ENCODE peak calls at places on chromosomes 1 and 21, in seven cellular contexts. O is OCI-LY7, W is brain microvascular endothelial cell, M is endodermal cell, C is hepatocyte, P is NB4, H is lower lobe of right lung. U is an unnamed sample.

GRCh38 chr1:56389813-56390539 is 189.4 kb downstream of the PLPP3 start:
- DNase-seq in M (peak; percentile 86), O (no peak), C (no peak), P (no peak), W (no peak), H (no peak), U (no peak)

GRCh38 chr21:26925636-26926035 is 41.3 kb downstream of the ADAMTS5 start:
- DNase-seq in O (no peak), C (no peak), W (no peak), P (no peak), H (no peak), M (no peak), U (no peak)

GRCh38 chr21:32888971-32889370 is 117.4 kb upstream of the PAXBP1 start:
- DNase-seq in C (no peak), W (no peak), O (no peak), H (no peak), P (no peak), M (no peak), U (peak; percentile 58)

GRCh38 chr1:182713939-182714338 is 29.6 kb upstream of the RGS8 start:
- DNase-seq in C (no peak), P (peak; percentile 27), W (no peak), O (no peak), M (no peak), H (no peak), U (no peak)

GRCh38 chr1:150970818-150971582 is 3.6 kb downstream of the CERS2 start:
- DNase-seq in W (no peak), H (peak; percentile 89), O (no peak), M (peak; percentile 64), P (peak; percentile 55), C (peak; percentile 90), U (peak; percentile 63)

GRCh38 chr1:248860007-248860406 is 1.1 kb upstream of the ZNF692 start:
- DNase-seq in W (no peak), P (peak; percentile 29), H (no peak), C (no peak), M (no peak), O (no peak), U (no peak)

GRCh38 chr1:92259350-92259749 is 39.4 kb downstream of the GLMN start:
- DNase-seq in P (no peak), W (no peak), C (no peak), M (no peak), O (no peak), H (no peak), U (peak; percentile 1)

GRCh38 chr1:19643113-19643512 is 998 bp upstream of the NBL1 start:
- DNase-seq in W (peak; percentile 35), C (peak; percentile 57), O (no peak), P (no peak), M (peak; percentile 62), H (no peak), U (peak; percentile 39)

GRCh38 chr21:26715878-26716506 is 129.2 kb downstream of the ADAMTS1 start:
- DNase-seq in W (peak; percentile 51), P (peak; percentile 22), M (peak; percentile 89), C (peak; percentile 66), H (peak; percentile 44), O (peak; percentile 16), U (peak; percentile 51)

GRCh38 chr1:200247513-200247912 is 162.3 kb downstream of the ZNF281 start:
- DNase-seq in C (no peak), P (no peak), H (no peak), W (no peak), M (no peak), O (no peak), U (no peak)

GRCh38 chr21:42198949-42199348 is 20.0 kb upstream of the ABCG1 start:
- DNase-seq in O (peak; percentile 32), M (no peak), W (no peak), H (no peak), P (peak; percentile 12), C (no peak), U (no peak)

GRCh38 chr21:19683492-19683891 is 1279.9 kb upstream of the TMPRSS15 start:
- DNase-seq in P (no peak), C (no peak), M (no peak), H (no peak), W (no peak), O (no peak), U (no peak)

GRCh38 chr21:33265664-33266049 is 510 bp upstream of the IL10RB start:
- DNase-seq in M (peak; percentile 52), P (peak; percentile 98), H (peak; percentile 86), O (peak; percentile 80), C (peak; percentile 56), W (no peak), U (no peak)

GRCh38 chr1:207763091-207763490 is 11.2 kb downstream of the CD46 start:
- DNase-seq in H (no peak), W (no peak), C (no peak), M (no peak), O (no peak), P (no peak), U (no peak)
- H3K4me3 ChIP-seq in H (no peak overlapping the region), W (no peak overlapping the region), C (no peak overlapping the region), M (no peak overlapping the region), O (no peak overlapping the region), P (no peak overlapping the region), U (no peak overlapping the region)

GRCh38 chr1:41952208-41952607 is 33.5 kb upstream of the HIVEP3 start:
- DNase-seq in M (no peak), P (no peak), C (no peak), W (no peak), O (no peak), H (no peak), U (no peak)

GRCh38 chr1:41955461-41956159 is 36.9 kb upstream of the HIVEP3 start:
- DNase-seq in W (peak; percentile 89), H (no peak), M (no peak), C (peak; percentile 25), O (no peak), P (peak; percentile 80), U (peak; percentile 84)

GRCh38 chr1:41953291-41953690 is 34.6 kb upstream of the HIVEP3 start:
- DNase-seq in M (no peak), O (no peak), H (no peak), P (no peak), W (no peak), C (no peak), U (no peak)

GRCh38 chr1:41957568-41957967 is 38.8 kb upstream of the HIVEP3 start:
- DNase-seq in M (no peak), H (no peak), P (no peak), O (no peak), W (peak; percentile 26), C (no peak), U (peak; percentile 70)

GRCh38 chr1:41954533-41954944 is 35.8 kb upstream of the HIVEP3 start:
- DNase-seq in W (peak; percentile 90), O (no peak), P (peak; percentile 35), C (peak; percentile 27), H (no peak), M (peak; percentile 57), U (peak; percentile 69)
- TF ChIP-seq CTCF in W (no peak), O (no peak), P (no peak), C (no peak), H (no peak), M (no peak), U (no peak)

GRCh38 chr1:89850844-89851410 is 30.1 kb downstream of the LRRC8D start:
- DNase-seq in C (no peak), H (no peak), P (no peak), W (no peak), O (no peak), M (no peak), U (no peak)

GRCh38 chr1:89854140-89854539 is 33.3 kb downstream of the LRRC8D start:
- DNase-seq in W (no peak), C (no peak), O (no peak), M (no peak), P (no peak), H (no peak), U (no peak)

GRCh38 chr1:89855413-89856123 is 34.7 kb downstream of the LRRC8D start:
- DNase-seq in C (no peak), W (no peak), H (no peak), M (no peak), P (no peak), O (no peak), U (peak; percentile 68)
- H3K4me3 ChIP-seq in C (no peak overlapping the region), W (no peak overlapping the region), H (no peak overlapping the region), M (no peak overlapping the region), P (no peak overlapping the region), O (peak overlapping the region; percentile 12), U (peak overlapping the region; percentile 6)

DNA sequence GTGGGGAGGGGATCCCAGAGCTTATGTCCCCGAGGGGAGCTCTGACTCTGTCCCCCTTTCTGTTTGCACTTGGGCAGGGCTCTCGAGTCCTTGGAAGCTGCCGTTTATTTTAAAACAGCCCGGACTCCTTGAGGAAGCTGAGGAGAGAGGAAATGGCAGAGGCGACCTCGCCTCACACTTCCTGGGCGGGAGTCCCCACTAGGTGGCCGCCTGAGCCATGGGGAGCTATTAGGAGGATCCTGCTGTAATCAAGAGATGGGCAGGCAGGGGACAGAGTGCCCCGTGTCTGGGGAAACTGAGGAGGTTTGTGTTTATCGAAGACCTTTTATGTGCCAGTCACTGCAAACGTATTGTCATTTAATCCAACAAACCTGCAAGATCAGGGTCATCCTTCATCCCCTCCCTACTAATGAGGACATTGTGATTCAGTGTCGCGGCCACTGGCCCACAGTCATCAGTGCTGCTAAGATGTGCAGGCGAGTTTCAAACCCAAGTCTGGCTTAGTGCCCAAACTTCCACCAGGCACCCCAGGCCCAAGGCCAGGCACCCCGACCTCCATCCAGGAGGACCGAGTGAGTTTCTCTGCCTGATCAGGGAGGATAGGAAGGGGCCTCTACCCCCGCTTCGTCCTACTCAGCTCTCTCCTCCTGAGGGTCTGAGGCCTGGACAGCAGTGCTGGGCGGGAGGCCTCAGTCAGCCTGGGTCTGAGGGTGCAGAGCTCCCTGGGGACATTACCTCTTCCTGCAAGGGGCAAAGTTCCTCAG is 316.9 kb upstream of the VAMP3 start:
- DNase-seq in P (peak; percentile 40), H (no peak), C (peak; percentile 34), M (peak; percentile 75), W (no peak), O (no peak), U (peak; percentile 16)
- TF ChIP-seq CTCF in P (peak; percentile 40), H (peak; percentile 46), C (peak; percentile 42), M (peak; percentile 76), W (peak; percentile 78), O (peak; percentile 48), U (peak; percentile 59)

GRCh38 chr1:39205102-39205780 is 746 bp downstream of the MACF1 start:
- DNase-seq in P (peak; percentile 81), O (peak; percentile 66), H (no peak), C (peak; percentile 37), W (peak; percentile 76), M (no peak), U (peak; percentile 75)
- H3K4me3 ChIP-seq in P (peak overlapping the region; percentile 50), O (peak overlapping the region; percentile 70), H (peak overlapping the region; percentile 38), C (no peak overlapping the region), W (peak overlapping the region; percentile 63), M (peak overlapping the region; percentile 41), U (peak overlapping the region; percentile 61)

GRCh38 chr1:238119060-238119459 is 228.3 kb upstream of the ZP4 start:
- DNase-seq in H (no peak), M (no peak), C (no peak), O (no peak), W (no peak), P (no peak), U (no peak)

GRCh38 chr1:238123201-238123600 is 232.5 kb upstream of the ZP4 start:
- DNase-seq in O (no peak), H (no peak), C (no peak), P (no peak), W (no peak), M (no peak), U (no peak)
- TF ChIP-seq CTCF in O (no peak), H (no peak), C (no peak), P (no peak), W (no peak), M (no peak), U (no peak)

GRCh38 chr1:6603851-6604558 is 1.3 kb upstream of the KLHL21 start:
- DNase-seq in P (no peak), C (peak; percentile 75), H (peak; percentile 81), O (no peak), W (peak; percentile 84), M (peak; percentile 89), U (peak; percentile 95)
- H3K4me3 ChIP-seq in P (peak overlapping the region; percentile 64), C (peak overlapping the region; percentile 40), H (peak overlapping the region; percentile 92), O (no peak overlapping the region), W (peak overlapping the region; percentile 44), M (peak overlapping the region; percentile 69), U (peak overlapping the region; percentile 56)

U was measured in AG10803.